ENCODE peak calls at places on chromosomes 2 and 18, in four cellular contexts. C, T, X and D are unnamed samples.

GRCh38 chr18:44748582-44748981 is 67.9 kb downstream of the SETBP1 start:
- DNase-seq in X (no peak), C (no peak), T (no peak), D (no peak)

GRCh38 chr18:51370996-51371395 is 173.5 kb upstream of the MEX3C start:
- DNase-seq in T (no peak), C (no peak), X (no peak), D (no peak)

GRCh38 chr2:200442471-200442870 is 67.4 kb downstream of the KCTD18 start:
- DNase-seq in C (no peak), X (no peak), T (no peak), D (no peak)

GRCh38 chr2:226794751-226795171 is 4.9 kb downstream of the IRS1 start:
- DNase-seq in X (no peak), C (no peak), T (no peak), D (no peak)

GRCh38 chr18:57441395-57441794 is 6.2 kb downstream of the ONECUT2 start:
- DNase-seq in T (no peak), X (no peak), C (no peak), D (no peak)

GRCh38 chr2:24586955-24587354 is 95.9 kb downstream of the NCOA1 start:
- DNase-seq in X (no peak), T (no peak), C (no peak), D (no peak)

GRCh38 chr2:16321256-16321655 is 344.4 kb downstream of the CYRIA start:
- DNase-seq in C (no peak), X (no peak), T (no peak), D (no peak)

GRCh38 chr2:198807131-198807530 is 650.6 kb downstream of the SATB2 start:
- DNase-seq in X (no peak), C (no peak), T (no peak), D (no peak)

GRCh38 chr2:176092270-176093144 is at the start of gene HOXD13:
- DNase-seq in C (no peak), T (no peak), X (no peak), D (no peak)

DNA sequence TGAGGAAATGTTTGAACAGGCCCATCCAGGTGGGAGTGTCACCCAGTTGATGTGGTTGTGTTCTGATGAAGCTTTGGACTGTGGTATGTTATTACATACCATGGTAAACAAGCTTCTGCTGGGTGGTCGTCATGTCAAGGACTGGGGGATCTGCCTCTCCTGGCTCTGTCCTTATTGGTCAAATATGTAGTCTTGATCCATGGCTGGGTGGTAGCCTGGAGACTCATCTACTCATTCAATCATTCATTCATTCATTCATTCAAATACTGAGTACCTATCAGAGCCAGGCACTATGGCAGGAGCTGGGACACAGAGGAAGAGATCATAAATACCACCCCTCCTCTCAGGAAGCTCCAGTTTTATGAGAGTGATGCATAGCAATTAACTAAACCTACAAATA is 60.8 kb downstream of the TACR1 start:
- DNase-seq in X (no peak), T (no peak), C (no peak), D (no peak)
- TF ChIP-seq POLR2AphosphoS5 in X (no peak), T (no peak), C (no peak), D (no peak)

GRCh38 chr2:100107911-100108647 is 34.3 kb downstream of the AFF3 start:
- DNase-seq in T (no peak), C (no peak), X (no peak), D (no peak)
- TF ChIP-seq POLR2AphosphoS5 in T (no peak), C (no peak), X (no peak), D (no peak)

GRCh38 chr2:43224571-43225092 is 1.8 kb downstream of the ZFP36L2 start:
- DNase-seq in X (no peak), T (no peak), C (no peak), D (no peak)
- TF ChIP-seq POLR2AphosphoS5 in X (peak), T (no peak), C (no peak), D (no peak)

GRCh38 chr18:58754544-58755068 is 83.3 kb downstream of the MALT1 start:
- DNase-seq in X (peak), C (no peak), T (no peak), D (no peak)
- TF ChIP-seq POLR2AphosphoS5 in X (no peak), C (no peak), T (no peak), D (no peak)

GRCh38 chr2:76385943-76386342 is 675.2 kb upstream of the GCFC2 start:
- DNase-seq in T (no peak), C (no peak), X (no peak), D (no peak)
- TF ChIP-seq POLR2AphosphoS5 in T (no peak), C (no peak), X (no peak), D (no peak)

GRCh38 chr2:177282101-177282573 is 17.6 kb upstream of the NFE2L2 start:
- DNase-seq in C (no peak), T (no peak), X (no peak), D (no peak)
- TF ChIP-seq POLR2AphosphoS5 in C (no peak), T (no peak), X (no peak), D (no peak)